ENCODE peak calls at places on chromosome 2, in four cellular contexts. L, G, H and W are unnamed samples.

GRCh38 chr2:215929602-215930335 is 83.6 kb downstream of the MREG start:
- DNase-seq in L (no peak), G (no peak), H (no peak), W (no peak)

GRCh38 chr2:151716721-151717120 is 17.6 kb downstream of the NEB start:
- DNase-seq in L (no peak), G (no peak), H (no peak), W (no peak)

GRCh38 chr2:75256485-75256884 is 57.2 kb upstream of the TACR1 start:
- DNase-seq in L (no peak), G (no peak), H (no peak), W (no peak)

GRCh38 chr2:102558463-102558862 is 60.9 kb upstream of the SLC9A2 start:
- DNase-seq in L (no peak), G (no peak), H (no peak), W (no peak)

GRCh38 chr2:231786917-231787292 is 660 bp downstream of the COPS7B start:
- DNase-seq in L (no peak), G (no peak), H (no peak), W (no peak)

GRCh38 chr2:28080911-28081310 is 190.4 kb downstream of the BABAM2 start:
- DNase-seq in L (no peak), G (no peak), H (peak), W (no peak)

GRCh38 chr2:234603619-234604018 is 106.7 kb upstream of the ARL4C start:
- DNase-seq in L (no peak), G (no peak), H (no peak), W (no peak)

GRCh38 chr2:234682492-234683228 is 185.8 kb upstream of the ARL4C start:
- DNase-seq in L (no peak), G (no peak), H (no peak), W (no peak)

GRCh38 chr2:108267117-108267516 is 21.6 kb upstream of the SULT1C2 start:
- DNase-seq in L (no peak), G (no peak), H (peak), W (no peak)

GRCh38 chr2:237573721-237574415 is 7.5 kb downstream of the PRLH start:
- DNase-seq in L (no peak), G (no peak), H (no peak), W (no peak)

GRCh38 chr2:122167561-122167960 is 412.1 kb downstream of the TSN start:
- DNase-seq in L (no peak), G (no peak), H (no peak), W (no peak)

GRCh38 chr2:9552491-9553178 is 3.0 kb downstream of the ADAM17 start:
- DNase-seq in L (no peak), G (no peak), H (peak), W (no peak)

GRCh38 chr2:117989854-117990438 is 23.9 kb downstream of the CCDC93 start:
- DNase-seq in L (no peak), G (no peak), H (no peak), W (no peak)

GRCh38 chr2:27901219-27901618 is 10.7 kb downstream of the BABAM2 start:
- DNase-seq in L (no peak), G (no peak), H (no peak), W (no peak)

GRCh38 chr2:173964565-173965371 is 405 bp downstream of the SP3 start:
- DNase-seq in L (peak), G (peak), H (peak), W (peak)

GRCh38 chr2:132955871-132956615 is 286.0 kb upstream of the LYPD1 start:
- DNase-seq in L (no peak), G (no peak), H (no peak), W (no peak)

GRCh38 chr2:58515827-58516574 is 274.9 kb upstream of the FANCL start:
- DNase-seq in L (no peak), G (no peak), H (no peak), W (no peak)

GRCh38 chr2:219541611-219542180 is 1.9 kb downstream of the CHPF start:
- DNase-seq in L (peak), G (peak), H (no peak), W (peak)